ENCODE peak calls at places on chromosomes 4 and X, in nine cellular contexts. T is AG08396; P is activated CD4-positive, alpha-beta T cell treated with anti-CD3 and anti-CD28 coated beads, Interleukin-2, amount 50 U/mL, for 1 hour; R is islet precursor cell; U is AG09319; J is activated T-cell treated with anti-CD3 and anti-CD28 coated beads for 1 hour; K is stimulated activated CD4-positive, alpha-beta T cell treated with anti-CD3 and anti-CD28 coated beads, Interleukin-2, amount 100 ng/mL, for 48 hours; S is NCI-H2081; E is SHP77 treated with DMSO at 0.1 percent for 48 hours. B is an unnamed sample.

GRCh38 chrX:131987252-131987651 is 35.9 kb upstream of the STK26 start:
- DNase-seq in T (no peak), P (no peak), R (no peak), U (no peak), J (no peak), K (no peak), S (no peak), E (no peak), B (no peak)

GRCh38 chrX:72255445-72255844 is 16.6 kb upstream of the ERCC6L start:
- DNase-seq in T (no peak), P (no peak), R (peak; percentile 62), U (no peak), J (no peak), K (no peak), S (peak; percentile 82), E (no peak), B (no peak)

GRCh38 chr4:126991965-126992364 is 640.8 kb upstream of the INTU start:
- DNase-seq in T (no peak), P (no peak), R (no peak), U (peak; percentile 49), J (no peak), K (no peak), S (no peak), E (no peak), B (peak; percentile 21)

GRCh38 chr4:109359040-109359646 is 56.7 kb upstream of the COL25A1 start:
- DNase-seq in T (no peak), P (no peak), R (no peak), U (no peak), J (no peak), K (no peak), S (no peak), E (no peak), B (no peak)

GRCh38 chr4:14646831-14647230 is 355.4 kb upstream of the CPEB2 start:
- DNase-seq in T (no peak), P (no peak), R (no peak), U (no peak), J (no peak), K (no peak), S (no peak), E (no peak), B (no peak)

GRCh38 chr4:153060191-153060590 is 124.1 kb downstream of the FHDC1 start:
- DNase-seq in T (no peak), P (no peak), R (no peak), U (no peak), J (no peak), K (no peak), S (no peak), E (no peak), B (no peak)

GRCh38 chrX:147693511-147693910 is 218.2 kb upstream of the FMR1 start:
- DNase-seq in T (no peak), P (no peak), R (peak; percentile 72), U (no peak), J (no peak), K (no peak), S (no peak), E (no peak), B (no peak)

GRCh38 chrX:69670001-69670555 is 54.2 kb downstream of the EDA start:
- DNase-seq in T (no peak), P (no peak), R (no peak), U (no peak), J (no peak), K (no peak), S (no peak), E (no peak), B (no peak)